ENCODE peak calls at places on chromosome 10, in ten cellular contexts. M is kidney epithelial cell, G is choroid plexus epithelial cell, C is astrocyte, A is heart left ventricle, S is spleen, Z is left ventricle myocardium inferior, L is heart right ventricle, E is upper lobe of right lung, T is AG04450. P is an unnamed sample.
A peak's percentile ranks its signal among the peaks of the same experiment; 100 is the strongest.

GRCh38 chr10:76195990-76196389 is 764.6 kb downstream of the LRMDA start:
- DNase-seq in M (no peak), G (peak; percentile 28), C (no peak), A (no peak), S (no peak), Z (no peak), L (no peak), E (no peak), T (no peak), P (peak; percentile 53)

GRCh38 chr10:43208147-43209063 is 58.5 kb downstream of the RASGEF1A start:
- DNase-seq in M (no peak), G (no peak), C (no peak), A (peak; percentile 17), S (peak; percentile 70), Z (peak; percentile 9), L (no peak), E (peak; percentile 58), T (no peak), P (no peak)

GRCh38 chr10:133365461-133366129 is 7.6 kb downstream of the ECHS1 start:
- DNase-seq in M (no peak), G (no peak), C (no peak), A (no peak), S (no peak), Z (no peak), L (no peak), E (no peak), T (no peak), P (no peak)

GRCh38 chr10:71638577-71639411 is 80.8 kb downstream of the C10orf105 start:
- DNase-seq in M (no peak), G (peak; percentile 17), C (no peak), A (no peak), S (peak; percentile 88), Z (no peak), L (no peak), E (no peak), T (no peak), P (no peak)

GRCh38 chr10:4557469-4557868 is 268.5 kb upstream of the AKR1E2 start:
- DNase-seq in M (no peak), G (no peak), C (no peak), A (no peak), S (no peak), Z (no peak), L (no peak), E (no peak), T (no peak), P (no peak)

GRCh38 chr10:101563007-101563406 is 25.1 kb downstream of the POLL start:
- DNase-seq in M (no peak), G (no peak), C (no peak), A (no peak), S (no peak), Z (no peak), L (no peak), E (no peak), T (no peak), P (no peak)

GRCh38 chr10:43262902-43263466 is 3.9 kb downstream of the RASGEF1A start:
- DNase-seq in M (no peak), G (no peak), C (no peak), A (no peak), S (no peak), Z (no peak), L (no peak), E (no peak), T (no peak), P (no peak)

GRCh38 chr10:74437822-74438221 is 286.8 kb downstream of the ADK start:
- DNase-seq in M (peak; percentile 21), G (peak; percentile 61), C (peak; percentile 79), A (no peak), S (no peak), Z (no peak), L (no peak), E (no peak), T (peak; percentile 15), P (peak; percentile 61)

GRCh38 chr10:92208736-92209135 is 82.1 kb downstream of the CPEB3 start:
- DNase-seq in M (no peak), G (no peak), C (peak; percentile 15), A (no peak), S (no peak), Z (no peak), L (no peak), E (no peak), T (no peak), P (peak; percentile 54)

GRCh38 chr10:86520871-86521619 is 547 bp downstream of the WAPL start:
- DNase-seq in M (no peak), G (peak; percentile 60), C (peak; percentile 41), A (peak; percentile 76), S (peak; percentile 90), Z (peak; percentile 53), L (peak; percentile 47), E (peak; percentile 83), T (no peak), P (peak; percentile 54)

GRCh38 chr10:71684356-71685173 is 35.0 kb downstream of the C10orf105 start:
- DNase-seq in M (no peak), G (peak; percentile 8), C (no peak), A (no peak), S (no peak), Z (no peak), L (peak; percentile 38), E (no peak), T (no peak), P (no peak)

GRCh38 chr10:71623098-71623985 is 96.2 kb downstream of the C10orf105 start:
- DNase-seq in M (no peak), G (peak; percentile 70), C (peak; percentile 20), A (no peak), S (no peak), Z (no peak), L (peak; percentile 30), E (no peak), T (no peak), P (peak; percentile 22)

GRCh38 chr10:14160299-14160698 is 170.4 kb downstream of the FRMD4A start:
- DNase-seq in M (no peak), G (no peak), C (no peak), A (no peak), S (no peak), Z (no peak), L (no peak), E (no peak), T (no peak), P (no peak)

GRCh38 chr10:118272090-118272775 is 69.9 kb downstream of the FAM204A start:
- DNase-seq in M (no peak), G (peak; percentile 19), C (peak; percentile 7), A (no peak), S (no peak), Z (no peak), L (no peak), E (no peak), T (peak; percentile 6), P (peak; percentile 35)

DNA sequence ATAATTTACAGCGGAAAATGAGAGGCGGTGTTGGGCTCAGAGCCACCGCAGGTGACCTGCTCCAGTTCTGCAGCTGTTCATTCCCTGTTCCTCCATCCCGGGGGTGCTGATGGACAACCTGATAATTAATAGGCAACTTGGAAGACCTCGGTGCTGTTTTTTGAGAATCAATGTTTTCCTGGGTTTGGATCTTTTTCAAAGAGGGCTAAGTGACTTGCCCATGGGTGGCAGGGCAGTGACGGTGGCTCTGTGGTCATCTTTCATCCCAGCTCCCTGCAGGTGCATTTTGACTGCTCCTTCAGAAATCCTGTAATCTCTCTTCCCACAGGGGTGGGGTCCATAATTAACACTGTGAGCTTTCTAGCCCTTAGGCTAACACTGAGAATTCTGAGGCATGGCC is 217.7 kb downstream of the GLRX3 start:
- DNase-seq in M (no peak), G (no peak), C (no peak), A (no peak), S (peak; percentile 15), Z (no peak), L (no peak), E (no peak), T (no peak), P (no peak)
- H3K4me3 ChIP-seq in M (no peak overlapping the region), G (no peak overlapping the region), C (no peak overlapping the region), A (no peak overlapping the region), S (no peak overlapping the region), Z (no peak overlapping the region), L (no peak overlapping the region), E (no peak overlapping the region), T (no peak overlapping the region), P (no peak overlapping the region)

DNA sequence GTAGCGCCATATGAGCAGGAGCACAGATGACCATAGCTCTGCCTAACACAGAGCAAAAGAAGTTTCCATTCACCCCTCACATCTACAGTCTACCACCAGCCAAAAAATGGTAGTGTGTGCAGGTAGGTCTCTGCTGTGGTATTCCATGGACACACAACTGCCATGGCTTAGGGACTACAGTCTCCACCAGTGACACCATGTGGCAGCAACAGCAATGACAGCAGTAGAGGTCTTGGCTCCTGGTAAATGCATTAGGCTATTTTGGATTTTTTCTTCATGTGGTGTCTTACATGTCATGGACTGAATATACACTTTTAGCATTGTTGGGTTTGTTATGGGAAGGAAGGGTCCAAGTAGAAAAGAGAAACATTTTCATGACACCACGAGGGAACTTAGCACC is 70.1 kb upstream of the CABCOCO1 start:
- DNase-seq in M (no peak), G (peak; percentile 18), C (no peak), A (peak; percentile 11), S (no peak), Z (no peak), L (no peak), E (no peak), T (no peak), P (peak; percentile 26)
- TF ChIP-seq CTCF in M (peak; percentile 19), G (peak; percentile 48), C (no peak), A (no peak), S (no peak), Z (no peak), L (no peak), E (peak; percentile 34), T (no peak), P (peak; percentile 39)

GRCh38 chr10:125060486-125060850 is 99.9 kb downstream of the CTBP2 start:
- DNase-seq in M (peak; percentile 42), G (peak; percentile 68), C (peak; percentile 84), A (no peak), S (no peak), Z (no peak), L (no peak), E (no peak), T (no peak), P (peak; percentile 70)
- H3K4me3 ChIP-seq in M (no peak overlapping the region), G (no peak overlapping the region), C (peak overlapping the region; percentile 17), A (no peak overlapping the region), S (no peak overlapping the region), Z (peak overlapping the region; percentile 53), L (peak overlapping the region; percentile 10), E (peak overlapping the region; percentile 6), T (no peak overlapping the region), P (no peak overlapping the region)

GRCh38 chr10:77970869-77971803 is 44.6 kb upstream of the DLG5 start:
- DNase-seq in M (no peak), G (peak; percentile 94), C (peak; percentile 94), A (peak; percentile 75), S (peak; percentile 33), Z (peak; percentile 52), L (peak; percentile 86), E (no peak), T (peak; percentile 93), P (peak; percentile 95)

GRCh38 chr10:77974396-77975074 is 48.0 kb upstream of the DLG5 start:
- DNase-seq in M (no peak), G (peak; percentile 84), C (peak; percentile 18), A (no peak), S (no peak), Z (no peak), L (no peak), E (no peak), T (peak; percentile 11), P (peak; percentile 70)

GRCh38 chr10:77973276-77973675 is 46.7 kb upstream of the DLG5 start:
- DNase-seq in M (no peak), G (no peak), C (no peak), A (no peak), S (peak; percentile 12), Z (no peak), L (no peak), E (no peak), T (no peak), P (no peak)

GRCh38 chr10:77971804-77972144 is 45.2 kb upstream of the DLG5 start:
- DNase-seq in M (no peak), G (no peak), C (no peak), A (no peak), S (peak; percentile 18), Z (no peak), L (no peak), E (no peak), T (no peak), P (no peak)

GRCh38 chr10:77972148-77972547 is 45.6 kb upstream of the DLG5 start:
- DNase-seq in M (no peak), G (no peak), C (no peak), A (no peak), S (no peak), Z (no peak), L (no peak), E (no peak), T (no peak), P (no peak)
- TF ChIP-seq CTCF in M (no peak), G (no peak), C (no peak), A (no peak), S (no peak), Z (no peak), L (no peak), E (no peak), T (no peak), P (no peak)